ENCODE peak calls at places on chromosomes 16 and 17, in five cellular contexts. H is psoas muscle; A is SK-N-SH; W is fibroblast of lung; L is CD8-positive, alpha-beta T cell. K is an unnamed sample.
A peak's percentile ranks its signal among the peaks of the same experiment; 100 is the strongest.

GRCh38 chr16:47644661-47645060 is 183.5 kb downstream of the PHKB start:
- DNase-seq in H (no peak), A (no peak), W (peak; percentile 32), L (no peak), K (no peak)

GRCh38 chr17:48259710-48260291 is 152.2 kb downstream of the SNX11 start:
- DNase-seq in H (no peak), A (no peak), W (peak; percentile 63), L (no peak), K (no peak)

GRCh38 chr17:45868276-45868675 is 23.6 kb downstream of the SPPL2C start:
- DNase-seq in H (no peak), A (no peak), W (no peak), L (no peak), K (no peak)

GRCh38 chr16:64478258-64478906 is 643.5 kb downstream of the CDH11 start:
- DNase-seq in H (no peak), A (no peak), W (peak; percentile 67), L (no peak), K (no peak)

GRCh38 chr17:81412490-81413093 is 17.3 kb downstream of the BAHCC1 start:
- DNase-seq in H (peak; percentile 75), A (no peak), W (no peak), L (peak; percentile 82), K (peak; percentile 54)

GRCh38 chr17:46931596-46931995 is 8.6 kb downstream of the GOSR2 start:
- DNase-seq in H (no peak), A (no peak), W (no peak), L (no peak), K (no peak)

GRCh38 chr17:61735807-61736206 is 127.5 kb downstream of the BRIP1 start:
- DNase-seq in H (no peak), A (no peak), W (no peak), L (no peak), K (no peak)

GRCh38 chr17:13920413-13920812 is 148.9 kb upstream of the COX10 start:
- DNase-seq in H (no peak), A (no peak), W (no peak), L (no peak), K (no peak)

GRCh38 chr17:18978655-18979054 is 25.9 kb downstream of the FAM83G start:
- DNase-seq in H (no peak), A (no peak), W (no peak), L (no peak), K (no peak)

GRCh38 chr17:56902350-56902749 is 11.5 kb downstream of the TRIM25 start:
- DNase-seq in H (no peak), A (no peak), W (no peak), L (no peak), K (peak; percentile 81)

GRCh38 chr17:54870671-54871175 is 29.9 kb upstream of the TOM1L1 start:
- DNase-seq in H (no peak), A (no peak), W (no peak), L (no peak), K (no peak)

GRCh38 chr16:69017036-69017783 is 88.2 kb upstream of the HAS3 start:
- DNase-seq in H (no peak), A (peak; percentile 11), W (peak; percentile 52), L (no peak), K (peak; percentile 64)

GRCh38 chr16:11792404-11793260 is 4.4 kb downstream of the ZC3H7A start:
- DNase-seq in H (peak; percentile 73), A (no peak), W (no peak), L (no peak), K (no peak)

GRCh38 chr17:35084987-35085386 is 21.5 kb upstream of the RFFL start:
- DNase-seq in H (no peak), A (no peak), W (peak; percentile 40), L (no peak), K (peak; percentile 55)

GRCh38 chr17:40828454-40829039 is 6.1 kb upstream of the KRT10 start:
- DNase-seq in H (no peak), A (no peak), W (peak; percentile 50), L (no peak), K (no peak)

GRCh38 chr16:15897834-15898254 is 9.4 kb upstream of the CEP20 start:
- DNase-seq in H (no peak), A (no peak), W (peak; percentile 61), L (no peak), K (no peak)

GRCh38 chr17:43545383-43545632 is 832 bp downstream of the ETV4 start:
- DNase-seq in H (no peak), A (no peak), W (no peak), L (no peak), K (no peak)

GRCh38 chr16:87333581-87334331 is 16.6 kb upstream of the C16orf95 start:
- DNase-seq in H (peak; percentile 39), A (no peak), W (no peak), L (no peak), K (no peak)
- H3K36me3 ChIP-seq in H (peaks cover 5% of the 10 kb centered on the region), A (peaks cover 46% of the 10 kb centered on the region), W (peaks cover 28% of the 10 kb centered on the region), L (peaks cover 30% of the 10 kb centered on the region), K (peaks cover 1% of the 10 kb centered on the region)

GRCh38 chr17:16025202-16025601 is 25.6 kb downstream of the TTC19 start:
- DNase-seq in H (no peak), A (no peak), W (no peak), L (no peak), K (no peak)
- H3K36me3 ChIP-seq in H (peaks cover 10% of the 10 kb centered on the region), A (peaks cover 80% of the 10 kb centered on the region), W (peaks cover 18% of the 10 kb centered on the region), L (peaks cover 40% of the 10 kb centered on the region), K (peaks cover 3% of the 10 kb centered on the region)

GRCh38 chr16:70257391-70257790 is 5.7 kb upstream of the EXOSC6 start:
- DNase-seq in H (no peak), A (no peak), W (no peak), L (no peak), K (no peak)
- H3K36me3 ChIP-seq in H (peaks cover 18% of the 10 kb centered on the region), A (peaks cover 76% of the 10 kb centered on the region), W (peaks cover 43% of the 10 kb centered on the region), L (peaks cover 47% of the 10 kb centered on the region), K (peaks cover 12% of the 10 kb centered on the region)

GRCh38 chr17:78568494-78569115 is 8.6 kb downstream of the DNAH17 start:
- DNase-seq in H (no peak), A (peak; percentile 75), W (peak; percentile 21), L (no peak), K (peak; percentile 21)
- H3K36me3 ChIP-seq in H (no peaks in the 10 kb centered on the region), A (no peaks in the 10 kb centered on the region), W (no peaks in the 10 kb centered on the region), L (no peaks in the 10 kb centered on the region), K (no peaks in the 10 kb centered on the region)

GRCh38 chr16:70152578-70153302 is 20.8 kb upstream of the CLEC18C start:
- DNase-seq in H (no peak), A (peak; percentile 3), W (no peak), L (peak; percentile 46), K (no peak)
- H3K36me3 ChIP-seq in H (peaks cover 30% of the 10 kb centered on the region), A (peaks cover 46% of the 10 kb centered on the region), W (peaks cover 25% of the 10 kb centered on the region), L (peaks cover 50% of the 10 kb centered on the region), K (peaks cover 4% of the 10 kb centered on the region)

DNA sequence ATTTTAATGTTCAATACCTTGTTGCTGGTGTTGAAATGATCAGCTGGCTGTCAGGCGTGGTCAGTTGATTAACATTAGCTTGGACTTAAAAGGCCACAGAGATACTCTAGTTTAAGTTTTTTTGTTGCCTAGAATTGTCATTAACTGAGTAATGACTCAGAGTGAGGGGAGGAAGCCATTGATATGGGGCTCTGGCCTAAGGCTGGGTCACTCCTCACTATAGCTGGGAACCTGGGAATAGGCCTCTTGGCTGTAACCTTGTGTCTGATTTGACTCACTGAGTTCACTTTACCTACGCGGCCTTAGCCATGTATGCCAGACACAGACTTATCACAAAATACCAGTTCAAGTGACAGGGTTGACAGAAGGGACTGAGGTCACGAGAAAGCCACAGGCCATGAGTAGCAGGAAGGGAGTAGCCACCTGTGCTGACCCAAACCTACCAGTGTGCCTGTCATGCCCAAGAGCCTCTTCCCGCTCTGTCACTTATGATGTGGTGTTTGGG is 37.9 kb upstream of the ADCY7 start:
- DNase-seq in H (no peak), A (no peak), W (no peak), L (no peak), K (no peak)
- H3K36me3 ChIP-seq in H (peaks cover 4% of the 10 kb centered on the region), A (peaks cover 53% of the 10 kb centered on the region), W (no peaks in the 10 kb centered on the region), L (peaks cover 21% of the 10 kb centered on the region), K (peaks cover 2% of the 10 kb centered on the region)

K was measured in kidney epithelial cell.